ENCODE peak calls at places on chromosomes 13 and 19, in five cellular contexts. S is HepG2, U is K562, X is GM12878, W is H1. R is an unnamed sample. For H3K4me1, the result is how much of the 10 kb centered on the place peaks cover.

GRCh38 chr13:103878891-103879605 is 812.8 kb upstream of the SLC10A2 start:
- DNase-seq in X (no peak), S (no peak), W (no peak), U (no peak), R (no peak)

GRCh38 chr13:48775804-48776203 is 122.1 kb downstream of the CYSLTR2 start:
- DNase-seq in W (no peak), X (no peak), U (no peak), S (no peak), R (no peak)

GRCh38 chr19:51703655-51704515 is 10.8 kb downstream of the SPACA6 start:
- DNase-seq in X (peak), W (peak), S (peak), U (peak), R (peak)

GRCh38 chr19:33705090-33705847 is 83.5 kb downstream of the CHST8 start:
- DNase-seq in X (no peak), U (no peak), W (no peak), S (no peak), R (peak)

GRCh38 chr19:29842471-29843179 is 30.8 kb downstream of the CCNE1 start:
- DNase-seq in W (no peak), S (no peak), X (no peak), U (no peak), R (no peak)

GRCh38 chr13:106372199-106373160 is 163.0 kb downstream of the EFNB2 start:
- DNase-seq in S (no peak), U (no peak), X (no peak), W (no peak), R (no peak)

GRCh38 chr19:38596057-38596981 is 21.4 kb downstream of the MAP4K1 start:
- DNase-seq in X (no peak), S (peak), U (peak), W (peak), R (peak)

GRCh38 chr13:46211521-46212351 is at the start of gene LRRC63:
- DNase-seq in W (no peak), X (no peak), S (no peak), U (peak), R (peak)

GRCh38 chr19:799076-799881 is 2.0 kb downstream of the PTBP1 start:
- DNase-seq in X (no peak), W (no peak), S (peak), U (peak), R (peak)

GRCh38 chr13:23488442-23488841 is 54.9 kb upstream of the SACS start:
- DNase-seq in U (no peak), S (peak), X (no peak), W (no peak), R (no peak)

DNA sequence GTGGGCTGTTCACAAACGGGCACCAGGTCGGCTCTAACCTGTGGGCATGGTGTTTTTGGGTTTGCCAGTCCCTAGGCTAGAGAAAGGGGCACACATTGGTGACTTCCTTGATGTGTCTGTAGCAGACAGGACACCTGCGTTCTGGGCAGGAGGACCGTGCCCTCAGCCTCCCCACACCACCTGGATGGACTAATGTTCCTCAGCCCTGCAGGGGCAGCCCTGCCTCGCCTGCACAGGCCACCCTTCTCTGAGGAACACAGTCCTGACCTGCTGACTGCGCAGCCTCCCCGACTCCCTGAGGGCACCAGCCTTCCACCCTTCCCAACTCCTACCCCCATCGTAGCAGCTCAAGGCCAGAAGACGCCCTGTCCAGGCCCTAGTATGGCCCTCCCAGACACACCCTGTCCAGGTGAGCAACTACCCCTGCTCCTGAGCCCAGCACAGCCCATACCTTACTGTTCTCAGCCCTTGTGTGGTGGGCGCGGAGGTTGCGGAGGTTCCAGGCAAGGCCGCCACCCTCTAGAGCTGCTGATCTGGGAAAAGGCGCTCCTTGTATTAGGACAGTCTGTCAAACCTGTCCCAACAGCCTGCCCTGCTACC is 55.7 kb downstream of the GGACT start:
- DNase-seq in X (no peak), S (no peak), W (no peak), U (no peak), R (no peak)
- TF ChIP-seq CREB1 in X (no peak), S (no peak), W (no peak), U (no peak), R (no peak)

GRCh38 chr19:18274776-18275356 is 614 bp upstream of the IQCN start:
- DNase-seq in U (peak), S (peak), W (no peak), X (no peak), R (peak)
- H3K4me1 ChIP-seq in U (half or more), S (half or more), W (under half), X (under half), R (under half)

GRCh38 chr19:4094761-4095487 is 28.2 kb upstream of the ZBTB7A start:
- DNase-seq in S (no peak), X (no peak), U (no peak), W (no peak), R (no peak)

GRCh38 chr19:4094291-4094690 is 27.6 kb upstream of the ZBTB7A start:
- DNase-seq in W (no peak), U (no peak), X (no peak), S (no peak), R (no peak)

GRCh38 chr19:4096049-4096892 is 27.7 kb downstream of the MAP2K2 start:
- DNase-seq in W (no peak), X (no peak), U (no peak), S (no peak), R (no peak)

GRCh38 chr19:4095488-4095844 is 28.5 kb downstream of the MAP2K2 start:
- DNase-seq in S (no peak), W (no peak), X (no peak), U (no peak), R (no peak)

GRCh38 chr19:4093643-4094175 is 27.0 kb upstream of the ZBTB7A start:
- DNase-seq in W (no peak), X (no peak), U (no peak), S (no peak), R (no peak)
- TF ChIP-seq CREB1 in W (no peak), X (no peak), U (no peak), S (no peak), R (no peak)

DNA sequence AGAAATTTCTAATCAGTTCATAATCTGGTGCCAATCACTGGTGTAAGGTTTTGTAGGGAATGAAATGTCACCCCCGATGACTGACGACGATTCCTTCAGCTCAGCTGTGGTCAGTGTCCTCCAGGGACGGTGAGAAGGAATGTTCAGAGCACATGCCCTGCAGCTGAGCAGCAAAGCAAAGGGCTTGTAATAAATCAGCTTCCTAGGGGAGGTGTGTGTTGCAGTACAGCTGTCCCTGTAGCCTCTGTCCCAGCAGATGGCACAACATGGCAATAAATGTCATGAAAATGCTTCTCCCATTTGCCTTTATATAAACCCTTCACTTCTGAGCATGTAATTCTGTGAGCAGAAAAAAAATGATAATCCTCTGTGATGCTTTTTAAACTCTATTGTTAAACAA is 102.4 kb downstream of the FAM216B start:
- DNase-seq in W (no peak), U (no peak), X (no peak), S (no peak), R (no peak)
- H3K4me1 ChIP-seq in W (under half), U (under half), X (under half), S (under half), R (under half)

R was measured in GM23338.